ENCODE peak calls at places on chromosome 18, in ten cellular contexts. One of them, this sample, is unnamed.

GRCh38 chr18:49876536-49876935 is 63.2 kb upstream of the ACAA2 start:
- DNase-seq in prostate gland: no peak
- DNase-seq in M059J: no peak
- DNase-seq in stimulated activated CD4-positive, alpha-beta T cell treated with anti-CD3 and anti-CD28 coated beads, Interleukin-4, amount 100 ng/mL, for 48 hours: no peak
- DNase-seq in non-pigmented ciliary epithelial cell: no peak
- DNase-seq in cardiac septum: no peak
- DNase-seq in aorta: no peak
- DNase-seq in midbrain: no peak
- DNase-seq in T-helper 17 cell: no peak
- DNase-seq in fibroblast of the conjunctiva: no peak
- DNase-seq in this sample: no peak

GRCh38 chr18:62881509-62882016 is 166.2 kb downstream of the PHLPP1 start:
- DNase-seq in prostate gland: no peak
- DNase-seq in M059J: peak; percentile 97
- DNase-seq in stimulated activated CD4-positive, alpha-beta T cell treated with anti-CD3 and anti-CD28 coated beads, Interleukin-4, amount 100 ng/mL, for 48 hours: no peak
- DNase-seq in non-pigmented ciliary epithelial cell: peak; percentile 90
- DNase-seq in cardiac septum: no peak
- DNase-seq in aorta: no peak
- DNase-seq in midbrain: no peak
- DNase-seq in T-helper 17 cell: no peak
- DNase-seq in fibroblast of the conjunctiva: peak; percentile 88
- DNase-seq in this sample: no peak

GRCh38 chr18:24362757-24363156 is 34.9 kb downstream of the OSBPL1A start:
- DNase-seq in prostate gland: peak; percentile 55
- DNase-seq in M059J: no peak
- DNase-seq in stimulated activated CD4-positive, alpha-beta T cell treated with anti-CD3 and anti-CD28 coated beads, Interleukin-4, amount 100 ng/mL, for 48 hours: no peak
- DNase-seq in non-pigmented ciliary epithelial cell: no peak
- DNase-seq in cardiac septum: no peak
- DNase-seq in aorta: no peak
- DNase-seq in midbrain: no peak
- DNase-seq in T-helper 17 cell: no peak
- DNase-seq in fibroblast of the conjunctiva: no peak
- DNase-seq in this sample: no peak

GRCh38 chr18:32373995-32374394 is 96.7 kb downstream of the GAREM1 start:
- DNase-seq in prostate gland: no peak
- DNase-seq in M059J: peak; percentile 5
- DNase-seq in stimulated activated CD4-positive, alpha-beta T cell treated with anti-CD3 and anti-CD28 coated beads, Interleukin-4, amount 100 ng/mL, for 48 hours: no peak
- DNase-seq in non-pigmented ciliary epithelial cell: no peak
- DNase-seq in cardiac septum: no peak
- DNase-seq in aorta: no peak
- DNase-seq in midbrain: no peak
- DNase-seq in T-helper 17 cell: no peak
- DNase-seq in fibroblast of the conjunctiva: no peak
- DNase-seq in this sample: no peak

GRCh38 chr18:8537400-8537799 is 71.8 kb upstream of the RAB12 start:
- DNase-seq in prostate gland: no peak
- DNase-seq in M059J: no peak
- DNase-seq in stimulated activated CD4-positive, alpha-beta T cell treated with anti-CD3 and anti-CD28 coated beads, Interleukin-4, amount 100 ng/mL, for 48 hours: no peak
- DNase-seq in non-pigmented ciliary epithelial cell: no peak
- DNase-seq in cardiac septum: no peak
- DNase-seq in aorta: no peak
- DNase-seq in midbrain: no peak
- DNase-seq in T-helper 17 cell: no peak
- DNase-seq in fibroblast of the conjunctiva: no peak
- DNase-seq in this sample: no peak

GRCh38 chr18:79930020-79930642 is 21.3 kb downstream of the SLC66A2 start:
- DNase-seq in prostate gland: no peak
- DNase-seq in M059J: peak; percentile 10
- DNase-seq in stimulated activated CD4-positive, alpha-beta T cell treated with anti-CD3 and anti-CD28 coated beads, Interleukin-4, amount 100 ng/mL, for 48 hours: no peak
- DNase-seq in non-pigmented ciliary epithelial cell: no peak
- DNase-seq in cardiac septum: no peak
- DNase-seq in aorta: no peak
- DNase-seq in midbrain: no peak
- DNase-seq in T-helper 17 cell: no peak
- DNase-seq in fibroblast of the conjunctiva: no peak
- DNase-seq in this sample: no peak

GRCh38 chr18:36316246-36316645 is 18.7 kb downstream of the FHOD3 start:
- DNase-seq in prostate gland: no peak
- DNase-seq in M059J: peak; percentile 51
- DNase-seq in stimulated activated CD4-positive, alpha-beta T cell treated with anti-CD3 and anti-CD28 coated beads, Interleukin-4, amount 100 ng/mL, for 48 hours: no peak
- DNase-seq in non-pigmented ciliary epithelial cell: no peak
- DNase-seq in cardiac septum: no peak
- DNase-seq in aorta: no peak
- DNase-seq in midbrain: no peak
- DNase-seq in T-helper 17 cell: no peak
- DNase-seq in fibroblast of the conjunctiva: no peak
- DNase-seq in this sample: no peak

GRCh38 chr18:58657081-58657480 is 14.2 kb upstream of the MALT1 start:
- DNase-seq in prostate gland: no peak
- DNase-seq in M059J: no peak
- DNase-seq in stimulated activated CD4-positive, alpha-beta T cell treated with anti-CD3 and anti-CD28 coated beads, Interleukin-4, amount 100 ng/mL, for 48 hours: no peak
- DNase-seq in non-pigmented ciliary epithelial cell: no peak
- DNase-seq in cardiac septum: no peak
- DNase-seq in aorta: no peak
- DNase-seq in midbrain: no peak
- DNase-seq in T-helper 17 cell: no peak
- DNase-seq in fibroblast of the conjunctiva: no peak
- DNase-seq in this sample: no peak

GRCh38 chr18:23228102-23229051 is 93.1 kb downstream of the CABLES1 start:
- DNase-seq in prostate gland: no peak
- DNase-seq in M059J: peak; percentile 75
- DNase-seq in stimulated activated CD4-positive, alpha-beta T cell treated with anti-CD3 and anti-CD28 coated beads, Interleukin-4, amount 100 ng/mL, for 48 hours: no peak
- DNase-seq in non-pigmented ciliary epithelial cell: no peak
- DNase-seq in cardiac septum: no peak
- DNase-seq in aorta: no peak
- DNase-seq in midbrain: no peak
- DNase-seq in T-helper 17 cell: no peak
- DNase-seq in fibroblast of the conjunctiva: no peak
- DNase-seq in this sample: no peak

GRCh38 chr18:33901894-33902512 is 322.7 kb downstream of the NOL4 start:
- DNase-seq in prostate gland: no peak
- DNase-seq in M059J: no peak
- DNase-seq in stimulated activated CD4-positive, alpha-beta T cell treated with anti-CD3 and anti-CD28 coated beads, Interleukin-4, amount 100 ng/mL, for 48 hours: no peak
- DNase-seq in non-pigmented ciliary epithelial cell: no peak
- DNase-seq in cardiac septum: no peak
- DNase-seq in aorta: no peak
- DNase-seq in midbrain: no peak
- DNase-seq in T-helper 17 cell: no peak
- DNase-seq in fibroblast of the conjunctiva: no peak
- DNase-seq in this sample: no peak

GRCh38 chr18:36706313-36706881 is 122.4 kb downstream of the TPGS2 start:
- DNase-seq in prostate gland: no peak
- DNase-seq in M059J: peak; percentile 40
- DNase-seq in stimulated activated CD4-positive, alpha-beta T cell treated with anti-CD3 and anti-CD28 coated beads, Interleukin-4, amount 100 ng/mL, for 48 hours: no peak
- DNase-seq in non-pigmented ciliary epithelial cell: no peak
- DNase-seq in cardiac septum: no peak
- DNase-seq in aorta: no peak
- DNase-seq in midbrain: no peak
- DNase-seq in T-helper 17 cell: no peak
- DNase-seq in fibroblast of the conjunctiva: no peak
- DNase-seq in this sample: no peak

GRCh38 chr18:34707670-34708069 is 2.4 kb upstream of the DTNA start:
- DNase-seq in prostate gland: no peak
- DNase-seq in M059J: peak; percentile 95
- DNase-seq in stimulated activated CD4-positive, alpha-beta T cell treated with anti-CD3 and anti-CD28 coated beads, Interleukin-4, amount 100 ng/mL, for 48 hours: no peak
- DNase-seq in non-pigmented ciliary epithelial cell: peak; percentile 77
- DNase-seq in cardiac septum: no peak
- DNase-seq in aorta: no peak
- DNase-seq in midbrain: peak; percentile 40
- DNase-seq in T-helper 17 cell: no peak
- DNase-seq in fibroblast of the conjunctiva: peak; percentile 83
- DNase-seq in this sample: no peak

GRCh38 chr18:33010149-33010548 is 237.3 kb upstream of the KLHL14 start:
- DNase-seq in prostate gland: no peak
- DNase-seq in M059J: no peak
- DNase-seq in stimulated activated CD4-positive, alpha-beta T cell treated with anti-CD3 and anti-CD28 coated beads, Interleukin-4, amount 100 ng/mL, for 48 hours: no peak
- DNase-seq in non-pigmented ciliary epithelial cell: peak; percentile 27
- DNase-seq in cardiac septum: no peak
- DNase-seq in aorta: no peak
- DNase-seq in midbrain: no peak
- DNase-seq in T-helper 17 cell: no peak
- DNase-seq in fibroblast of the conjunctiva: no peak
- DNase-seq in this sample: no peak

GRCh38 chr18:59551902-59552635 is 145.2 kb downstream of the CCBE1 start:
- DNase-seq in prostate gland: no peak
- DNase-seq in M059J: peak; percentile 3
- DNase-seq in stimulated activated CD4-positive, alpha-beta T cell treated with anti-CD3 and anti-CD28 coated beads, Interleukin-4, amount 100 ng/mL, for 48 hours: no peak
- DNase-seq in non-pigmented ciliary epithelial cell: no peak
- DNase-seq in cardiac septum: no peak
- DNase-seq in aorta: no peak
- DNase-seq in midbrain: no peak
- DNase-seq in T-helper 17 cell: no peak
- DNase-seq in fibroblast of the conjunctiva: no peak
- DNase-seq in this sample: no peak

This sample was measured in left lung.